ENCODE peak calls at places on chromosomes 11 and 22, in five cellular contexts. G is fibroblast of lung, H is mesenchymal stem cell, T is kidney glomerular epithelial cell, Y is memory B cell. B is an unnamed sample.

GRCh38 chr11:70502677-70503076 is 104.3 kb downstream of the CTTN start:
- DNase-seq in H (no peak), G (no peak), Y (no peak), T (no peak), B (no peak)

GRCh38 chr11:66190776-66191175 is 77.7 kb upstream of the RAB1B start:
- DNase-seq in H (no peak), G (no peak), Y (no peak), T (no peak), B (no peak)

GRCh38 chr22:50620861-50621490 is 7.0 kb downstream of the ARSA start:
- DNase-seq in G (no peak), H (no peak), T (no peak), Y (peak; percentile 71), B (no peak)

GRCh38 chr11:6531267-6531752 is 34.2 kb downstream of the DNHD1 start:
- DNase-seq in T (peak; percentile 53), G (peak; percentile 59), H (peak; percentile 72), Y (peak; percentile 30), B (peak; percentile 59)

GRCh38 chr22:17213976-17214375 is 5.3 kb downstream of the ADA2 start:
- DNase-seq in G (peak; percentile 39), T (peak; percentile 9), Y (no peak), H (no peak), B (peak; percentile 35)

GRCh38 chr22:42279425-42280020 is 9.1 kb upstream of the TCF20 start:
- DNase-seq in G (no peak), H (no peak), T (no peak), Y (no peak), B (no peak)

GRCh38 chr11:122267602-122268001 is 151.6 kb upstream of the BLID start:
- DNase-seq in G (peak; percentile 60), T (no peak), Y (no peak), H (peak; percentile 17), B (peak; percentile 9)

GRCh38 chr11:95469268-95469667 is 238.3 kb upstream of the SESN3 start:
- DNase-seq in Y (no peak), T (no peak), G (no peak), H (peak; percentile 47), B (no peak)

GRCh38 chr11:134858783-134859480 is 446.9 kb upstream of the B3GAT1 start:
- DNase-seq in T (no peak), H (no peak), G (no peak), Y (no peak), B (no peak)

GRCh38 chr11:1852885-1853284 is at the start of gene LSP1:
- DNase-seq in T (no peak), G (no peak), H (no peak), Y (peak; percentile 91), B (no peak)

GRCh38 chr22:45237065-45237990 is 3.4 kb downstream of the KIAA0930 start:
- DNase-seq in G (no peak), H (no peak), T (no peak), Y (no peak), B (peak; percentile 59)

GRCh38 chr11:85590848-85591483 is 36.2 kb downstream of the DLG2 start:
- DNase-seq in G (peak; percentile 42), T (peak; percentile 20), H (peak; percentile 26), Y (no peak), B (peak; percentile 49)

GRCh38 chr22:22103078-22103593 is 120.5 kb upstream of the TOP3B start:
- DNase-seq in Y (no peak), H (no peak), G (no peak), T (no peak), B (peak; percentile 16)

GRCh38 chr11:111525456-111525855 is 10.9 kb downstream of the HOATZ start:
- DNase-seq in H (no peak), T (no peak), Y (no peak), G (no peak), B (no peak)

B was measured in kidney tubule cell.